ENCODE peak calls at places on chromosomes 5 and 9, in ten cellular contexts. K is adrenal gland, Z is dorsolateral prefrontal cortex, D is uterus, E is psoas muscle, T is upper lobe of left lung, G is pancreas, S is lung, L is BE2C, X is fibroblast of mammary gland. W is an unnamed sample.

GRCh38 chr5:32828492-32828891 is 117.4 kb downstream of the NPR3 start:
- DNase-seq in K (no peak), L (no peak), G (no peak), T (no peak), X (no peak), Z (no peak), E (no peak), D (no peak), S (no peak), W (no peak)

GRCh38 chr9:81108821-81109220 is 580.5 kb downstream of the TLE1 start:
- DNase-seq in X (no peak), Z (no peak), L (no peak), E (no peak), T (no peak), D (no peak), K (no peak), S (no peak), G (no peak), W (no peak)

GRCh38 chr5:17828709-17829108 is 194.4 kb downstream of the TAF11L14 start:
- DNase-seq in K (no peak), L (no peak), G (no peak), Z (no peak), X (no peak), D (no peak), E (no peak), S (no peak), T (no peak), W (no peak)

GRCh38 chr9:70291446-70291845 is 32.7 kb downstream of the SMC5 start:
- DNase-seq in L (no peak), X (no peak), D (no peak), K (no peak), E (no peak), Z (no peak), S (no peak), G (no peak), T (no peak), W (no peak)

GRCh38 chr9:134314950-134315715 is 11.1 kb upstream of the RXRA start:
- DNase-seq in D (no peak), Z (no peak), T (no peak), G (no peak), L (no peak), S (no peak), K (no peak), X (no peak), E (peak; percentile 7), W (no peak)

GRCh38 chr5:101943784-101944183 is 352.3 kb downstream of the SLCO4C1 start:
- DNase-seq in L (no peak), T (no peak), G (no peak), D (no peak), X (no peak), E (no peak), K (no peak), S (no peak), Z (no peak), W (peak; percentile 10)

GRCh38 chr5:122999947-123000563 is 36.5 kb downstream of the PPIC start:
- DNase-seq in S (no peak), G (peak; percentile 72), T (peak; percentile 34), Z (no peak), D (no peak), L (peak; percentile 65), K (no peak), E (no peak), X (peak; percentile 40), W (peak; percentile 74)

GRCh38 chr5:139378101-139378825 is 4.8 kb downstream of the SLC23A1 start:
- DNase-seq in K (no peak), Z (no peak), S (no peak), D (no peak), L (no peak), G (no peak), T (no peak), X (no peak), E (no peak), W (no peak)

GRCh38 chr5:14436801-14437542 is 144.6 kb upstream of the OTULINL start:
- DNase-seq in S (no peak), G (no peak), K (no peak), T (no peak), X (no peak), L (no peak), E (no peak), Z (no peak), D (no peak), W (no peak)

GRCh38 chr5:164204338-164204946 is 699.0 kb downstream of the MAT2B start:
- DNase-seq in T (no peak), K (no peak), E (no peak), Z (no peak), G (no peak), D (no peak), S (no peak), L (no peak), X (peak; percentile 81), W (no peak)

GRCh38 chr5:1383886-1384401 is 39.0 kb upstream of the CLPTM1L start:
- DNase-seq in G (no peak), K (no peak), X (no peak), S (no peak), Z (no peak), T (no peak), E (no peak), D (no peak), L (no peak), W (no peak)

GRCh38 chr5:82355496-82355895 is 77.3 kb upstream of the RPS23 start:
- DNase-seq in D (no peak), E (no peak), X (no peak), G (no peak), Z (no peak), T (no peak), K (no peak), L (no peak), S (no peak), W (no peak)

GRCh38 chr5:139162448-139162847 is 35.7 kb downstream of the SIL1 start:
- DNase-seq in L (no peak), E (no peak), G (no peak), X (no peak), T (no peak), S (no peak), D (no peak), Z (no peak), K (no peak), W (no peak)

GRCh38 chr9:14301006-14301405 is 12.9 kb downstream of the NFIB start:
- DNase-seq in E (no peak), G (no peak), Z (no peak), L (no peak), X (no peak), K (no peak), D (no peak), S (no peak), T (no peak), W (no peak)

GRCh38 chr9:684055-684949 is 157.2 kb upstream of the DMRT1 start:
- DNase-seq in T (no peak), G (no peak), S (no peak), E (no peak), X (peak; percentile 74), Z (no peak), K (no peak), L (no peak), D (peak; percentile 51), W (no peak)

DNA sequence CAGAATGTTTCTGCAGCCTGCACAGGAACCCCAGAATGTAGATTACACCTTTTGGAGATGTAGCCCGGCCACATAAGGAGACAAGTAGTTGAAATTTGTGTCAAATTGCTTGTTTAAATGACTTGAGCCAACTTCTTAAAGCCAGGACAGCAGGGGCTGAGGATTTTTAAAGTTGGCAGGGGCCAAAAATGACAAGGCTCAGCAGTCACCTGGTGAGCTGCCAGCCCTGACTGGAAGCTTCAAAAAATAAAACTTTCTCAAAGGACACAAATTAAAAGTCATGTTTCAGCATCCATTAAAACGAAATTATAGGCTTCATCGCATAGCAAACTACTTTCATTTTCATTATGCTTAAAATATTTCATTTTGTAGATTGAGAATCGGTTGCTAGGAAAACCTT is 340.3 kb upstream of the WWC1 start:
- DNase-seq in Z (no peak), S (no peak), K (no peak), T (no peak), D (no peak), L (no peak), G (no peak), E (no peak), X (no peak), W (no peak)
- H3K4me3 ChIP-seq in Z (no peak overlapping the region), S (no peak overlapping the region), K (peak overlapping the region; percentile 35), T (no peak overlapping the region), D (no peak overlapping the region), L (no peak overlapping the region), G (no peak overlapping the region), E (no peak overlapping the region), X (no peak overlapping the region), W (no peak overlapping the region)

GRCh38 chr9:114132550-114132918 is 22.8 kb upstream of the COL27A1 start:
- DNase-seq in T (no peak), E (no peak), L (no peak), G (no peak), D (no peak), S (no peak), K (no peak), X (no peak), Z (no peak), W (no peak)

GRCh38 chr9:114126247-114127060 is 27.4 kb upstream of the KIF12 start:
- DNase-seq in D (no peak), K (no peak), G (no peak), L (no peak), T (no peak), S (no peak), E (no peak), X (no peak), Z (no peak), W (no peak)

GRCh38 chr9:114130624-114131277 is 24.6 kb upstream of the COL27A1 start:
- DNase-seq in X (no peak), Z (no peak), L (no peak), D (no peak), G (no peak), K (no peak), E (no peak), T (no peak), S (no peak), W (no peak)

GRCh38 chr9:114131808-114132549 is 23.4 kb upstream of the COL27A1 start:
- DNase-seq in D (no peak), T (no peak), G (no peak), L (no peak), Z (no peak), S (no peak), K (no peak), E (no peak), X (no peak), W (no peak)

GRCh38 chr9:114130141-114130540 is 25.2 kb upstream of the COL27A1 start:
- DNase-seq in T (no peak), G (no peak), X (no peak), S (no peak), L (no peak), E (no peak), D (no peak), K (no peak), Z (no peak), W (no peak)
- H3K4me3 ChIP-seq in T (no peak overlapping the region), G (no peak overlapping the region), X (no peak overlapping the region), S (no peak overlapping the region), L (no peak overlapping the region), E (no peak overlapping the region), D (no peak overlapping the region), K (no peak overlapping the region), Z (no peak overlapping the region), W (no peak overlapping the region)

GRCh38 chr9:28093141-28093540 is 519.9 kb upstream of the C9orf72 start:
- DNase-seq in K (no peak), G (no peak), D (no peak), Z (no peak), T (no peak), S (no peak), L (no peak), X (no peak), E (no peak), W (no peak)
- H3K4me3 ChIP-seq in K (no peak overlapping the region), G (no peak overlapping the region), D (no peak overlapping the region), Z (no peak overlapping the region), T (no peak overlapping the region), S (no peak overlapping the region), L (no peak overlapping the region), X (no peak overlapping the region), E (no peak overlapping the region), W (no peak overlapping the region)

GRCh38 chr5:175564716-175565115 is 86.4 kb downstream of the SFXN1 start:
- DNase-seq in Z (no peak), S (no peak), D (no peak), G (no peak), T (no peak), K (no peak), L (no peak), X (no peak), E (no peak), W (no peak)
- H3K4me3 ChIP-seq in Z (no peak overlapping the region), S (no peak overlapping the region), D (no peak overlapping the region), G (no peak overlapping the region), T (no peak overlapping the region), K (no peak overlapping the region), L (no peak overlapping the region), X (no peak overlapping the region), E (no peak overlapping the region), W (no peak overlapping the region)